ENCODE peak calls at places on chromosomes 2 and 18, in eight cellular contexts. One of them, this sample, is unnamed.

GRCh38 chr18:79169958-79170555 is 100.9 kb downstream of the ATP9B start:
- DNase-seq in stomach: no peak
- DNase-seq in suprapubic skin: no peak
- DNase-seq in spleen: no peak
- DNase-seq in HepG2: peak
- DNase-seq in ovary: no peak
- DNase-seq in K562: no peak
- DNase-seq in adrenal gland: peak
- DNase-seq in this sample: no peak

GRCh38 chr2:28989973-28990372 is 8.9 kb downstream of the TOGARAM2 start:
- DNase-seq in ovary: no peak
- DNase-seq in stomach: no peak
- DNase-seq in K562: no peak
- DNase-seq in suprapubic skin: no peak
- DNase-seq in adrenal gland: no peak
- DNase-seq in HepG2: no peak
- DNase-seq in spleen: no peak
- DNase-seq in this sample: no peak

GRCh38 chr2:72950558-72951255 is 33.4 kb downstream of the EMX1 start:
- DNase-seq in spleen: no peak
- DNase-seq in suprapubic skin: no peak
- DNase-seq in adrenal gland: no peak
- DNase-seq in stomach: no peak
- DNase-seq in HepG2: no peak
- DNase-seq in ovary: no peak
- DNase-seq in K562: no peak
- DNase-seq in this sample: no peak

GRCh38 chr2:181152701-181153100 is 172.3 kb downstream of the UBE2E3 start:
- DNase-seq in spleen: no peak
- DNase-seq in stomach: no peak
- DNase-seq in ovary: no peak
- DNase-seq in suprapubic skin: no peak
- DNase-seq in K562: no peak
- DNase-seq in HepG2: no peak
- DNase-seq in adrenal gland: no peak
- DNase-seq in this sample: no peak

GRCh38 chr2:95372845-95373244 is 29.7 kb upstream of the FAHD2A start:
- DNase-seq in adrenal gland: peak
- DNase-seq in spleen: peak
- DNase-seq in suprapubic skin: no peak
- DNase-seq in stomach: no peak
- DNase-seq in HepG2: no peak
- DNase-seq in K562: no peak
- DNase-seq in ovary: no peak
- DNase-seq in this sample: no peak

GRCh38 chr2:54577944-54578667 is 122.0 kb downstream of the SPTBN1 start:
- DNase-seq in spleen: no peak
- DNase-seq in HepG2: no peak
- DNase-seq in ovary: no peak
- DNase-seq in K562: no peak
- DNase-seq in adrenal gland: no peak
- DNase-seq in stomach: no peak
- DNase-seq in suprapubic skin: no peak
- DNase-seq in this sample: no peak

GRCh38 chr2:151976945-151977353 is 121.9 kb downstream of the CACNB4 start:
- DNase-seq in adrenal gland: no peak
- DNase-seq in HepG2: no peak
- DNase-seq in stomach: no peak
- DNase-seq in spleen: no peak
- DNase-seq in ovary: no peak
- DNase-seq in suprapubic skin: no peak
- DNase-seq in K562: no peak
- DNase-seq in this sample: no peak

GRCh38 chr2:162324953-162325352 is 6.5 kb upstream of the IFIH1 start:
- DNase-seq in adrenal gland: no peak
- DNase-seq in spleen: no peak
- DNase-seq in K562: no peak
- DNase-seq in stomach: no peak
- DNase-seq in HepG2: no peak
- DNase-seq in ovary: no peak
- DNase-seq in suprapubic skin: no peak
- DNase-seq in this sample: no peak

GRCh38 chr2:195656131-195656858 is 731 bp upstream of the SLC39A10 start:
- DNase-seq in stomach: no peak
- DNase-seq in ovary: peak
- DNase-seq in K562: peak
- DNase-seq in HepG2: no peak
- DNase-seq in suprapubic skin: no peak
- DNase-seq in spleen: no peak
- DNase-seq in adrenal gland: peak
- DNase-seq in this sample: no peak

GRCh38 chr2:240344904-240345303 is 90.6 kb upstream of the GPC1 start:
- DNase-seq in spleen: no peak
- DNase-seq in ovary: no peak
- DNase-seq in stomach: no peak
- DNase-seq in suprapubic skin: no peak
- DNase-seq in HepG2: no peak
- DNase-seq in K562: no peak
- DNase-seq in adrenal gland: no peak
- DNase-seq in this sample: no peak

GRCh38 chr18:54822872-54823845 is 5.1 kb upstream of the RAB27B start:
- DNase-seq in adrenal gland: no peak
- DNase-seq in spleen: no peak
- DNase-seq in ovary: no peak
- DNase-seq in HepG2: no peak
- DNase-seq in stomach: no peak
- DNase-seq in K562: no peak
- DNase-seq in suprapubic skin: no peak
- DNase-seq in this sample: no peak

GRCh38 chr18:46433121-46433826 is 223.7 kb downstream of the LOXHD1 start:
- DNase-seq in adrenal gland: no peak
- DNase-seq in stomach: no peak
- DNase-seq in spleen: no peak
- DNase-seq in ovary: no peak
- DNase-seq in HepG2: no peak
- DNase-seq in suprapubic skin: no peak
- DNase-seq in K562: peak
- DNase-seq in this sample: no peak

GRCh38 chr18:14947482-14948162 is 199.7 kb downstream of the ANKRD30B start:
- DNase-seq in K562: no peak
- DNase-seq in spleen: no peak
- DNase-seq in HepG2: no peak
- DNase-seq in stomach: no peak
- DNase-seq in ovary: no peak
- DNase-seq in suprapubic skin: no peak
- DNase-seq in adrenal gland: no peak
- DNase-seq in this sample: peak

GRCh38 chr2:198913394-198914152 is 544.2 kb downstream of the SATB2 start:
- DNase-seq in spleen: no peak
- DNase-seq in adrenal gland: no peak
- DNase-seq in K562: no peak
- DNase-seq in stomach: no peak
- DNase-seq in suprapubic skin: no peak
- DNase-seq in HepG2: no peak
- DNase-seq in ovary: no peak
- DNase-seq in this sample: no peak

GRCh38 chr2:71556811-71557210 is 103.5 kb downstream of the DYSF start:
- DNase-seq in suprapubic skin: no peak
- DNase-seq in ovary: no peak
- DNase-seq in HepG2: no peak
- DNase-seq in stomach: no peak
- DNase-seq in spleen: no peak
- DNase-seq in adrenal gland: no peak
- DNase-seq in K562: no peak
- DNase-seq in this sample: no peak

DNA sequence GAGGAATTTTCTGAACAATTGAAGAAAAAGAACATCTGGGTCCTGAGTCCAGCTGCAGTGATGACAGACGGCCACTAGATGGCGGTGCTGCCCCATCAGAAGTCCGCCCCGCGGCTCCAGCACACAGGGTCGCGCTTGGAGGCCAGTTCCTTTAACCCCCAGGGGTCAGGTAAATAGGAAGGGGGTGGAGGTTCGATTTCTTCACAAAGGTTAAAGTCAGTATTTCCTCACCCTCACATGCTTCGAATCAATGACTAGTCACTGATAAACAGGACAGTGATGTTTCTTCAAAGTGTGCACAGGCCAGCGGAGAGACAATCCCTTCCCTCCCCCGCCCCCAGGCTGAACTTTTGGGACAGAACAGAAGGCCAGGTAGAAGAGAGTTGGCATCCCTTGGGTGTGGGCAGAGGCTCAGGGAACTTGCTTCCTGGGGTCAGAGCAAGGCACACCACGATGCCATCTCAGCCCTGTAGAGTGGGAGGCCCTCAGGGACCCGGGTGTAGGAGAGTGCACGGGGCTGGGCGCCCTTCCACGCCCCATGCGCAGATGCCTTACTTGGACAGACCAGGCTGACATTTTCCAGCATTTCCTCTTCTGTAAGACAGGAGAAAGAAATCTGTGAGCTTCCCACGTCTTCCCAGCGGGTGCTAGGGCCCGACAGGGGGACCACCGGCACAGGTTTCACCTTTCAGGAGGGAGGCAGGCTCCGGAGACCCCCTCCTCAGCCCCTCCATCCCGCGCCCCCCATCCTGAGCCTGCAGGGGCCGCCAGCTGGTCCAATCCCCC is 722 bp downstream of the APOB start:
- DNase-seq in HepG2: peak
- DNase-seq in K562: peak
- DNase-seq in suprapubic skin: peak
- DNase-seq in ovary: peak
- DNase-seq in stomach: peak
- DNase-seq in spleen: peak
- DNase-seq in adrenal gland: peak
- DNase-seq in this sample: no peak
- TF ChIP-seq POLR2A in HepG2: peak
- TF ChIP-seq POLR2A in K562: no peak
- TF ChIP-seq POLR2A in suprapubic skin: no peak
- TF ChIP-seq POLR2A in ovary: no peak
- TF ChIP-seq POLR2A in stomach: no peak
- TF ChIP-seq POLR2A in spleen: no peak
- TF ChIP-seq POLR2A in adrenal gland: no peak
- TF ChIP-seq POLR2A in this sample: no peak

GRCh38 chr2:208389940-208390339 is 16.7 kb upstream of the PTH2R start:
- DNase-seq in ovary: no peak
- DNase-seq in stomach: no peak
- DNase-seq in HepG2: no peak
- DNase-seq in adrenal gland: no peak
- DNase-seq in K562: no peak
- DNase-seq in suprapubic skin: no peak
- DNase-seq in spleen: no peak
- DNase-seq in this sample: no peak

GRCh38 chr2:208386546-208386945 is 20.0 kb upstream of the PTH2R start:
- DNase-seq in stomach: no peak
- DNase-seq in spleen: no peak
- DNase-seq in ovary: no peak
- DNase-seq in suprapubic skin: no peak
- DNase-seq in K562: no peak
- DNase-seq in HepG2: no peak
- DNase-seq in adrenal gland: no peak
- DNase-seq in this sample: no peak

GRCh38 chr2:208392300-208392699 is 14.3 kb upstream of the PTH2R start:
- DNase-seq in ovary: no peak
- DNase-seq in adrenal gland: no peak
- DNase-seq in stomach: no peak
- DNase-seq in suprapubic skin: no peak
- DNase-seq in spleen: no peak
- DNase-seq in HepG2: peak
- DNase-seq in K562: no peak
- DNase-seq in this sample: no peak
- TF ChIP-seq CTCF in ovary: no peak
- TF ChIP-seq CTCF in adrenal gland: no peak
- TF ChIP-seq CTCF in stomach: no peak
- TF ChIP-seq CTCF in suprapubic skin: no peak
- TF ChIP-seq CTCF in spleen: no peak
- TF ChIP-seq CTCF in HepG2: peak
- TF ChIP-seq CTCF in K562: peak
- TF ChIP-seq CTCF in this sample: no peak

DNA sequence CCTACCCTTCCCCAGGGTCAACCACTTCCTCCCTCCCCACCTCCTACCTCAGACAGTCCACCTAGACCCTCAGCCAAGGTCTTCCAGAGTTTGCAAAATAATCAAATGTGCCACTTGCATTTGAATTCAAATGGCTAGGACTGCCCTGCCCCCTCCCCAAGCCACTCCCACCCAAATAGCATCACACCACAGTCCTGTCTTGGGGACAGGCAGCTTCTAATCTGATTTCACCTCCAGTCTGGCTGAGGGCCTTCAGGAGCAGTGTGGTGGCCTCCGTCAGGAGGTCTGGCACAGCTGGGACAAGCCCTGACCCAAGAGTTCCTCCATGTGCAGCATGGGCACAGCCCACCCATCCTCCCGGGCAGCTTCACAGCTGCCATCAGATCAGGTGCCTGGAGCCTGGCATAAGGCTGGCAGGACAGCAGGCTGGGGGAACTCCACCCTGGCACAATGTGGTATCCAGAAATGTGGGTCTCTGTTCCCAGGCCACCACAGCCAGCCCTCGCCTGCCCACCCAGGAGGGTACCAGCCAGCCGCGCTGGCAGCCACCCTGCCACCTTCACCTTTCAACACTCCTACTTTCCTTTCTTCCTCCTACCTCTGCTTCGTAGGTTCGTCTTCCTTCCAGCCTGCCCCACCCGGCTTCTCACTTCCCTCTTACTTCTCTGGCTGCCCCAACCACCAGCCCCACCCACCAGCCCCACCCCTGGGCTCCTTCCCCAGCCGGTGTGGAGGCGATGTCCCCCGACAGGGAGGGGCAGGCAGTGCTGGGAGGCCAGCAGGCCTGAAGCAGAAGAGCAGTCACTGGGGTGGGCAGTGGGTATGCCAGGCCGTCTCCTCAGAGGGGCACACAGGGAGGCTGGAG is at the start of gene CAPG:
- DNase-seq in suprapubic skin: peak
- DNase-seq in stomach: peak
- DNase-seq in ovary: no peak
- DNase-seq in spleen: peak
- DNase-seq in K562: peak
- DNase-seq in HepG2: no peak
- DNase-seq in adrenal gland: no peak
- DNase-seq in this sample: peak
- TF ChIP-seq POLR2A in suprapubic skin: no peak
- TF ChIP-seq POLR2A in stomach: no peak
- TF ChIP-seq POLR2A in ovary: no peak
- TF ChIP-seq POLR2A in spleen: no peak
- TF ChIP-seq POLR2A in K562: no peak
- TF ChIP-seq POLR2A in HepG2: no peak
- TF ChIP-seq POLR2A in adrenal gland: no peak
- TF ChIP-seq POLR2A in this sample: no peak

DNA sequence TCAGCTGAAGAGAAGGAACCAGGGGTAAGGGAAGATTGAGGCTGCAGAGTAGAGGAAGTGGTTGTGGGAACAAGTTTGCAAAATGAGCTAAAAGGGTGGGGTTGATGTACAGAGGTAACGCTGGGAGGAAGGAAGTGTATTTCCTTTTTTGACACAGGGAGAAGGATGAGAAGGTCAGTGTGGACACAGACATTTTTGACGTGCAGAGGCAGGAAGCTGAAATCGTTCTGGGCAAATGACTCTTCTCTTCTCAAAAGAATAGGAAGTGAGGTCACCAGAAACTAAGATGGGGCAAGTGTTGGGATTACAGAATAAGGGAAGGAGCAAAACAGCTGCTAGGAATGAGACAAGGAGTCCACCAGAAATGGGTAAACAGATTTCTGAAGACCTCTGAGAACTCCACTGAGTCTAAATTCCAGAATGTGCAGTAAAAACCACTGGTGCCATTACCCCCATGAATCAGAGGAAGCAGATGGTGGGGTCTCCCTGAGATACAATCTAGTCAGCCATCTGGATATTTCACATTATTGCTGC is 20.0 kb upstream of the RNF149 start:
- DNase-seq in ovary: no peak
- DNase-seq in HepG2: no peak
- DNase-seq in adrenal gland: peak
- DNase-seq in suprapubic skin: no peak
- DNase-seq in K562: no peak
- DNase-seq in stomach: no peak
- DNase-seq in spleen: no peak
- DNase-seq in this sample: no peak
- TF ChIP-seq CTCF in ovary: no peak
- TF ChIP-seq CTCF in HepG2: no peak
- TF ChIP-seq CTCF in adrenal gland: no peak
- TF ChIP-seq CTCF in suprapubic skin: no peak
- TF ChIP-seq CTCF in K562: no peak
- TF ChIP-seq CTCF in stomach: no peak
- TF ChIP-seq CTCF in spleen: no peak
- TF ChIP-seq CTCF in this sample: no peak